ENCODE peak calls at places on chromosomes 3 and 15, in seven cellular contexts. H, J, M, G, Z, U and O are unnamed samples.

GRCh38 chr3:10548997-10549396 is 43.6 kb upstream of the ATP2B2 start:
- DNase-seq in H (no peak), J (no peak), M (no peak), G (no peak), Z (no peak), U (no peak), O (peak; percentile 12)

GRCh38 chr15:69713726-69714559 is 261.3 kb downstream of the RPLP1 start:
- DNase-seq in H (no peak), J (peak; percentile 85), M (no peak), G (no peak), Z (no peak), U (no peak), O (no peak)

GRCh38 chr3:111667621-111668239 is 72.6 kb upstream of the ZBED2 start:
- DNase-seq in H (no peak), J (peak; percentile 88), M (no peak), G (no peak), Z (peak; percentile 99), U (no peak), O (no peak)

GRCh38 chr15:78353093-78353492 is 12.9 kb downstream of the CRABP1 start:
- DNase-seq in H (no peak), J (no peak), M (peak; percentile 80), G (no peak), Z (no peak), U (no peak), O (peak; percentile 89)

GRCh38 chr3:109336272-109336957 is 931 bp downstream of the DPPA4 start:
- DNase-seq in H (no peak), J (no peak), M (no peak), G (no peak), Z (no peak), U (no peak), O (no peak)

GRCh38 chr15:82297546-82297945 is 34.9 kb downstream of the SAXO2 start:
- DNase-seq in H (no peak), J (no peak), M (no peak), G (no peak), Z (no peak), U (no peak), O (no peak)

GRCh38 chr3:154112146-154112545 is 9.0 kb upstream of the ARHGEF26 start:
- DNase-seq in H (no peak), J (no peak), M (no peak), G (no peak), Z (no peak), U (no peak), O (no peak)

GRCh38 chr3:141789281-141789680 is 26.1 kb downstream of the GRK7 start:
- DNase-seq in H (no peak), J (no peak), M (peak; percentile 13), G (no peak), Z (no peak), U (no peak), O (no peak)

GRCh38 chr15:29074045-29074444 is 188.3 kb downstream of the APBA2 start:
- DNase-seq in H (no peak), J (no peak), M (no peak), G (no peak), Z (no peak), U (no peak), O (no peak)

GRCh38 chr3:42476225-42477160 is 25.9 kb upstream of the VIPR1 start:
- DNase-seq in H (no peak), J (no peak), M (no peak), G (no peak), Z (no peak), U (no peak), O (no peak)

GRCh38 chr3:105354429-105354828 is 12.3 kb upstream of the ALCAM start:
- DNase-seq in H (no peak), J (no peak), M (no peak), G (no peak), Z (no peak), U (no peak), O (no peak)

GRCh38 chr3:37218206-37218605 is 43.8 kb upstream of the LRRFIP2 start:
- DNase-seq in H (peak; percentile 27), J (no peak), M (no peak), G (no peak), Z (no peak), U (peak; percentile 13), O (peak; percentile 56)